ENCODE peak calls at places on chromosomes 7 and 10, in nine cellular contexts. I is GM12891, Q is GM12892, G is GM12878, Z is spleen, R is stomach, F is breast epithelium, M is esophagus muscularis mucosa, D is H1. H is an unnamed sample.

GRCh38 chr10:121732676-121733445 is 134.6 kb upstream of the FGFR2 start:
- DNase-seq in I (no peak), Q (no peak), G (no peak), Z (no peak), R (no peak), F (no peak), M (no peak), D (peak; percentile 59), H (no peak)

GRCh38 chr10:34236927-34237326 is 578.2 kb downstream of the PARD3 start:
- DNase-seq in I (peak; percentile 6), Q (no peak), G (no peak), Z (no peak), R (no peak), F (no peak), M (no peak), D (no peak), H (no peak)

GRCh38 chr10:78011065-78011464 is 18.2 kb downstream of the POLR3A start:
- DNase-seq in I (no peak), Q (no peak), G (no peak), Z (no peak), R (no peak), F (no peak), M (no peak), D (no peak), H (no peak)

GRCh38 chr7:119086026-119086425 is 861.5 kb downstream of the ANKRD7 start:
- DNase-seq in I (no peak), Q (no peak), G (no peak), Z (no peak), R (no peak), F (no peak), M (no peak), D (no peak), H (no peak)

GRCh38 chr10:80468002-80468401 is 13.9 kb downstream of the TSPAN14 start:
- DNase-seq in I (no peak), Q (no peak), G (no peak), Z (peak; percentile 94), R (peak; percentile 52), F (peak; percentile 74), M (no peak), D (no peak), H (peak; percentile 81)

GRCh38 chr10:104546756-104547155 is 94.3 kb upstream of the SORCS3 start:
- DNase-seq in I (no peak), Q (no peak), G (no peak), Z (no peak), R (no peak), F (no peak), M (peak; percentile 90), D (no peak), H (no peak)

GRCh38 chr10:33681580-33681979 is 347.1 kb upstream of the NRP1 start:
- DNase-seq in I (no peak), Q (no peak), G (no peak), Z (no peak), R (no peak), F (no peak), M (no peak), D (no peak), H (no peak)

GRCh38 chr7:101917566-101917965 is 100.1 kb downstream of the CUX1 start:
- DNase-seq in I (no peak), Q (no peak), G (no peak), Z (peak; percentile 27), R (no peak), F (no peak), M (no peak), D (no peak), H (no peak)

GRCh38 chr7:127884066-127884559 is 147.1 kb downstream of the LRRC4 start:
- DNase-seq in I (no peak), Q (no peak), G (no peak), Z (no peak), R (no peak), F (no peak), M (no peak), D (no peak), H (no peak)

GRCh38 chr7:98917331-98917730 is 39.0 kb downstream of the TRRAP start:
- DNase-seq in I (no peak), Q (no peak), G (no peak), Z (no peak), R (no peak), F (no peak), M (no peak), D (no peak), H (no peak)

GRCh38 chr10:92480422-92480821 is 93.5 kb downstream of the IDE start:
- DNase-seq in I (no peak), Q (no peak), G (no peak), Z (no peak), R (no peak), F (no peak), M (no peak), D (no peak), H (no peak)

DNA sequence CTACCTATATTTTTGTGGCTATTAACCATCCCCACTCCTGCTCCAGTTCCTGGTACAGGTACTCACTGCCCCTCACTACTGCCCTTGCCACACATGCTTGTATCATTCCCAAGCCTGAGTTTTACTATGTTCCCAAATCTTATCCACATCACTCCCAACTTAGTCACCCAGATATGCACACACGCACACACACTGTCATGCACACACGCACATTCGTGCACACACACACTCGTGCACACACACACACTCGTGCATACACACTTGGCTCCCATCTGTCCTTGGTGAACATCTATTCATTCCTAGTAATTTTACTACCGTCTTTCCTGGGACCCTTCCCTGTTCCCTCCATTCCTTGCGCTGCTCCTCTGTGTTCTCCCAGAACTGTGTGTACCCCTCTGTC is 287.2 kb upstream of the RNF32 start:
- DNase-seq in I (no peak), Q (no peak), G (no peak), Z (no peak), R (no peak), F (no peak), M (no peak), D (no peak), H (no peak)
- TF ChIP-seq POLR2AphosphoS5 in I (no peak), Q (no peak), G (no peak), Z (no peak), R (no peak), F (no peak), M (no peak), D (no peak), H (no peak)

DNA sequence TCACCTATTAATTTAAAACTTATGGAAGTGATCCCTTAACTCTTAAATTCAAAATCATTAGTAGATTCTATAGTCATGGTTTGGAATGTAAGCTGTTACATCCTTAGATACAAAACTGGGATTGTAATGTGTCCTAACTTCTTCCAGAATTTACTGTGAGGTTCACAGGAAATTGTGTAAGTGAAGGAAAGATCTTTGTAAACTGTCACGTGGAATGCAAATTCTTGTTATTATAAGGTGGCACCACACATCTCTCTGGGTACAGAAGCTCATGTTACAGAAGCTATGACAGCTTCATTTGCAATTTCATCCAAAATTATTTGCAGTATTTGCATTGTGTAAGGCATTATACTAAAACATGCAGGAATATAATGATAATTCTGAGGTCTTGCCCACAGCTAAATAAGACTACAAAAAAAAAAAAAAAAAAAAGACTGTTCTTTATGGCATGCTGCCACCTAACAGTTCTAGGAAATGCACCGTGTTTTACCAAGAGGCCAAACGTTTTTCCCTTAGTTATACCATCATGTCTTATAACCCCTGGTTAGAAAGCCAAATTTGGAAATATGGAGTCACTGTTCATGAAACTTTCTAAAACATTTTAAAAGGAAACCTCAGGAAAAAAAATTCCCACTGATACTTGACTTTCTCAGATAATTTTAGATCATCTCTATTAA is 17.7 kb downstream of the MINDY3 start:
- DNase-seq in I (no peak), Q (no peak), G (no peak), Z (no peak), R (no peak), F (no peak), M (no peak), D (no peak), H (no peak)
- TF ChIP-seq POLR2A in I (no peak), Q (no peak), G (no peak), Z (no peak), R (no peak), F (no peak), M (no peak), D (no peak), H (no peak)

DNA sequence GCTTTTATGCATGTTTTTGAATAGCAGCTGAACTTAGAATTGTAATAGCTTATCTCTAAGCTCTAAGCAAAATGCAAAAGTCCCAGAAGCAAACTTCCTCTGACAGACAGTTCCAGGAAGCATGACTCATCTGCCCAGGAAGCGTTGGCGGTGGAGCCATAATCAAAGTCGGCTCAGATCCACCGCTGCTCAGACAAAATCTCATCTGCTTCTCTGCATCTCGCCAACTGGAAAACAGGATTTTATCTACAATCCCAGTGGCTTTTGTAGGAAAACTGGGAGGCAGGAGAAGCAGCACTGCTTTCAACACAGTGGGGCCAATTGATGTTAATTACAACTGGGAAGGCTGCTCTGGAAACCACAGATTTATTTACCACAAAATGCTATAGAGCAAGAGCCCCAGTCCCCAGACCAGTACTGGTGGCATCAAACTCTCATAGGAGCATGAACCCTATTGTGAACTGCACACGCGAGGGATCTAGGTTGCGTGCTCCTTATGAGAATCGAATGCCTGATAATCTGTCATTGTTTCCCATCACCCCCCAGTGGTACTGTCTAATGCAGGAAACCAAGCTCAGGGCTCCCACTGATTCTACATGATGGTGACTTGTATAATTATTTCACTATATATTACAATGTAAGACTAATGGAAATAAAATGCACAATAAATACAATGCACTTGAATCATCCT is 99.9 kb downstream of the CUBN start:
- DNase-seq in I (no peak), Q (no peak), G (no peak), Z (peak; percentile 82), R (peak; percentile 38), F (peak; percentile 32), M (peak; percentile 93), D (no peak), H (no peak)
- TF ChIP-seq POLR2AphosphoS5 in I (no peak), Q (no peak), G (no peak), Z (peak; percentile 84), R (no peak), F (no peak), M (peak; percentile 61), D (no peak), H (peak; percentile 21)

DNA sequence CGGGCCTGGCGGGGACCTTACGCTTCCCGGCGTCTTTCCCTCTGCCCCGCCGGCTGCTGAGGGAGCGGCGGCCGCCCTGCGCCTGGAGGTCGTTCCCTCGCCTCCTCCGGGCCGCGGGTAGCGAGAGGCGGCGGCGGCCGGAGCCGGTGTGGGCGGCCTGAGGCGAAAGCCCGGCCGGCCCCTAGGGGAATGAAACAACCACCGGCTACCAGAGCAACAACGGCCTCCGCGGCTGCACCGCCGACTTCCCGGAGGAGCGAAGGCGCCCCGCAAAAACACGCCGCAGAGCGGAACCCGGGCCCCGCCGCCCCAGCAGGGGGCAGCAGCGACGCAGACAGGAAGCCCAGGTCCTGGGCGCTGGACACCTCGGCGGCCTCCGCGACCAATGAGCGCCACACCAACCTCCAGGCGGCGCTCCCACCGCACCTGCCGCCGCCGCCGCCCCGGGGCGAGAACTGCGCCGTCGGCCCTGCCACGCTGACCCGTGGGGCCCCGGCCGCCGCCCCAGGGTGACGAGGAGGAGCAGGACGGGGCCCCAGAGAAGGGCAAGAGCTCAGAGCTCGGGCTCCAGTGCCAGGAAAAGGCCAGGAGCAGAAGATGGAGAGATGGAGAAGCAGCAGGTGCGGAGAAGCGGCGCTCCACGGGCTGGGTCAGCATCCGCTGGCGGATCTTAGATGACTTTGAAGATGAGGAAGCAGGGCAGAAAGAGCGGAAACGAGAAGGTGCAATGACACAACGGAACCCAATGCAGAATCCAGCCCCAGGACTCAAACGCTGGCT is 10.4 kb upstream of the ACSM6 start:
- DNase-seq in I (peak; percentile 89), Q (peak; percentile 87), G (peak; percentile 27), Z (peak; percentile 96), R (peak; percentile 92), F (peak; percentile 72), M (no peak), D (peak; percentile 51), H (peak; percentile 74)
- TF ChIP-seq POLR2A in I (no peak), Q (peak; percentile 34), G (peak; percentile 69), Z (no peak), R (no peak), F (no peak), M (no peak), D (peak; percentile 67), H (no peak)

H was measured in prostate gland.